ENCODE peak calls at places on chromosomes 11 and 22, in five cellular contexts. G is PC-3, U is tibial nerve, T is astrocyte of the cerebellum, N is aorta. Z is an unnamed sample.

GRCh38 chr11:22165799-22166548 is 26.9 kb upstream of the ANO5 start:
- DNase-seq in G (no peak), T (no peak), U (no peak), N (no peak), Z (no peak)

GRCh38 chr22:20115691-20116375 is at the start of gene RANBP1:
- DNase-seq in G (no peak), U (no peak), N (peak; percentile 75), T (no peak), Z (no peak)

GRCh38 chr11:69493931-69494821 is 12.7 kb downstream of the LINC01488 start:
- DNase-seq in T (no peak), N (peak; percentile 60), G (no peak), U (no peak), Z (no peak)

GRCh38 chr11:86627776-86628455 is 44.5 kb downstream of the ME3 start:
- DNase-seq in T (no peak), G (no peak), N (peak; percentile 86), U (no peak), Z (no peak)

GRCh38 chr11:45266693-45267451 is 19.3 kb downstream of the SYT13 start:
- DNase-seq in T (no peak), U (no peak), N (no peak), G (no peak), Z (no peak)

GRCh38 chr22:30640839-30641430 is 5.4 kb downstream of the SLC35E4 start:
- DNase-seq in G (no peak), T (no peak), U (no peak), N (no peak), Z (no peak)

GRCh38 chr22:35561796-35562526 is 21.3 kb downstream of the RASD2 start:
- DNase-seq in T (no peak), N (no peak), G (peak; percentile 31), U (no peak), Z (peak; percentile 43)

GRCh38 chr22:24506802-24507438 is 11.8 kb downstream of the UPB1 start:
- DNase-seq in N (no peak), T (no peak), G (peak; percentile 54), U (no peak), Z (no peak)

GRCh38 chr11:90874281-90874680 is 651.4 kb upstream of the CHORDC1 start:
- DNase-seq in N (no peak), T (no peak), U (no peak), G (peak; percentile 69), Z (no peak)

GRCh38 chr11:87740968-87741367 is 434.3 kb downstream of the RAB38 start:
- DNase-seq in G (no peak), N (no peak), U (no peak), T (no peak), Z (no peak)

GRCh38 chr11:117906710-117907109 is 22.5 kb downstream of the TMPRSS13 start:
- DNase-seq in G (no peak), T (no peak), U (no peak), N (no peak), Z (no peak)

GRCh38 chr11:42249956-42250355 is 790.5 kb upstream of the LRRC4C start:
- DNase-seq in N (no peak), U (no peak), G (no peak), T (no peak), Z (no peak)

GRCh38 chr22:27668828-27669797 is 132.4 kb downstream of the MN1 start:
- DNase-seq in U (no peak), T (no peak), N (no peak), G (peak; percentile 71), Z (peak; percentile 56)

GRCh38 chr11:13862845-13863392 is 99.6 kb upstream of the SPON1 start:
- DNase-seq in U (no peak), T (no peak), N (no peak), G (peak; percentile 24), Z (no peak)

GRCh38 chr11:34345991-34346480 is 11.8 kb downstream of the ABTB2 start:
- DNase-seq in N (peak; percentile 86), G (no peak), T (no peak), U (no peak), Z (peak; percentile 43)

GRCh38 chr22:28956506-28956905 is 73.1 kb downstream of the ZNRF3 start:
- DNase-seq in T (no peak), U (no peak), G (no peak), N (no peak), Z (no peak)

GRCh38 chr11:69035150-69035958 is 13.4 kb upstream of the TPCN2 start:
- DNase-seq in G (no peak), N (no peak), U (no peak), T (no peak), Z (no peak)

GRCh38 chr22:44128961-44129613 is 51.6 kb upstream of the PARVG start:
- DNase-seq in G (no peak), N (peak; percentile 64), T (no peak), U (no peak), Z (no peak)

GRCh38 chr22:24841261-24841660 is 35.2 kb downstream of the SGSM1 start:
- DNase-seq in N (no peak), G (no peak), U (no peak), T (no peak), Z (no peak)

GRCh38 chr11:119912214-119912613 is 183.2 kb upstream of the NECTIN1 start:
- DNase-seq in T (no peak), N (no peak), G (no peak), U (no peak), Z (no peak)

DNA sequence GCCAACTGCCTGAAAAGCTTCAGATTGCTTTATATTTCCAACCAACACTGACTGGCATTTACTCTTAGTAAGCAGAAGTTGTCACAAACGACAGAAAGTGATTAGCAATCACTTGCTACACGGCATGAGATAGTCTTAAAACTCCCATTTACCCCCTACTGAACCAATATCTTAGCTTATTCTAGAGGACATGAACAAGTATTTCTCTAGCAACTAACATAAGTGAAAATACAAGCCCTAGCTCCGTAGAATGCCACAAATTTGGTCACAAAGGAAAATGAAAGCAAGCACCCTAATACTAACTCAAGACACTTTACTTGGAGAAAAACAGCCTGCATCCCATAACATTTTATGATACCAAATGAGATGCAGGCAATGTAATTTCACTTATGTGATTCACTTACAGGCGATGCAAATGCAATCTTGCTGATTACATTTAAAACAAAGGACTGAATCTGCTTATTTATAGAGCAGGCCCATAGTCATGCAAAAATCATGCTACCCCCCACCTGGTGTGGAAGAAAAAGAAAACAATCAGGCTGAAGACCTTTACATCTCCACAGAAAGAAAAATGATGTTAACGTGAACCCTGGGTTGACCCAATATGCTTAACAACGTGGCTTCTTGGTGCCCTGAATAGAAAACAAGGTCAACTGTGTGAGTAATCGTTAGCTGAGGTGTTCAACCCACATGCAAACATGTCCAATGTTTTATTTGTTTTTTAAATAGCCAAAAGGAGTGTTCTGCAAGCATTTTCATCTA is 25.6 kb downstream of the MPPED2 start:
- DNase-seq in G (no peak), U (no peak), T (no peak), N (no peak), Z (no peak)
- H3K4me3 ChIP-seq in G (no peak overlapping the region), U (no peak overlapping the region), T (no peak overlapping the region), N (peak overlapping the region; percentile 58), Z (no peak overlapping the region)

DNA sequence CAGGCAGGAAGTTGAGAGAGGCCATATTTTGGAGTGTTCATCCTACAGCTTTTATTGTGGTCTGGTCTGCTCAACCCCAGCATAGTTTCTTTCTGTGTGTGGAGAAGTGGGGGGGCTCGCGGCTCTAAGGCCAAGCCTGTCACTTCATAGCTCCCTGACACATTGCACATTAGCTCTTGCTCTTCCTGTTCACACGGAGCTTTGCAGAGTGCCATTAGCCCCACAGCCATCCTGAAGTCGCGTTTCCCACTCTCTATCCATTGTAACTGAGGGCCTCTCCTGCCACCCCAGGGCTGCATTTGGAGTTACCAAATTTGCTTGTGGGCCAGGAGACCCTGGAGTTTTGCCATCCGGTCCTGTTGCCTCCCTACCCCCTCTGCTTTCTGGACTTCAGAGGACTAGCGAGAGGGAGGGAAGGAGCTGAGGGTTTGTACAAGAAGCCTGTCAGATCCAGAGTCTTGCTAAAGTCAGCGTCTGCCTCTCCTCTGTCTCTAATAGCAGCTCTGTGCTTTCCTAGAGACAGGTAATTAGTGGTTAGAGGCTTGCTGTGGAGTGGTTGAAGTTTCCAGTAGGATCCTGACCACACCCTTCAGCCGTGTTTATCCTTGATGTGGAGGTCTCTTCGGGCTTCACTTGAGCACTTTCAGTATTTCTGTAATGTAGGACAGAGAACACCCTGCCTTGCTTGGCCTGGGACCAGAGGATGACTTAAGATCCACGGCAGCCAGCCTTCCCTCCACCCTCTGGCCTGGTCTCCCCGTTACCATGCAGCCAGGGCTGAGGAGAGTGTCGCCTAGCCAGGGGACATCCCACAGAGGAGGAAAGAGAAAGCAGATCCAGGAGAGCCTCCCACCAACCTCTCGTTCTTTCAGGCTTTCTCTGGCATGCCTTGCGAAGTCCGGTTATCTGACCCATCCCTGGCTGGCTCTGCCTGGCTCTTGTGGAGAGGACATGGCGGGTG is 14.1 kb downstream of the DCPS start:
- DNase-seq in U (peak; percentile 83), N (peak; percentile 88), G (no peak), T (peak; percentile 88), Z (peak; percentile 66)
- H3K4me3 ChIP-seq in U (peak overlapping the region; percentile 4), N (no peak overlapping the region), G (no peak overlapping the region), T (peak overlapping the region; percentile 15), Z (peak overlapping the region; percentile 24)

DNA sequence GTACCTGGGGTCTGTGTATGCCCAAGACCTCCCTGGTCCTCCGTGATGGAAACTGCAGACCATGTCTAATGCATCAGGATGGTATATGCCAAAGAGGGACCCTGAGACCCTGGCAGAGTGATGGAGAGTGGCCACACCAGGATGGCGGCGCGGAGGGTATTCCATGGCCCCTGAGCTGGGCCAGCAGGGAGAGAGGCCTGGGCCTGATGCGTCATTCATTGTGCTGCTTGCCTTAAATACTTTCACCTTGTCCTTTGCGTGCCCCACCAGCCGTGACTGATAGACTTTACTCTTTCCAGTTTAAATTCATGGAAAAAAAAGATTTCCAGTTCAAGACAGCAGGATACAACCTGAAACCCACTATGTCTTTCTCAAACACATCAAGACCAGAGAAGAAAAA is 5.6 kb upstream of the NDUFV1 start:
- DNase-seq in N (no peak), G (no peak), U (no peak), T (no peak), Z (no peak)
- H3K4me3 ChIP-seq in N (no peak overlapping the region), G (no peak overlapping the region), U (no peak overlapping the region), T (no peak overlapping the region), Z (no peak overlapping the region)

GRCh38 chr22:46746192-46746591 is 8.1 kb upstream of the CERK start:
- DNase-seq in U (no peak), T (no peak), N (no peak), G (no peak), Z (no peak)

GRCh38 chr22:46746620-46747019 is 8.6 kb upstream of the CERK start:
- DNase-seq in T (no peak), G (no peak), N (no peak), U (no peak), Z (no peak)

GRCh38 chr22:46741974-46742519 is 4.0 kb upstream of the CERK start:
- DNase-seq in U (no peak), G (no peak), N (no peak), T (no peak), Z (no peak)

GRCh38 chr22:46742576-46743221 is 4.6 kb upstream of the CERK start:
- DNase-seq in N (no peak), U (no peak), G (peak; percentile 83), T (no peak), Z (no peak)

DNA sequence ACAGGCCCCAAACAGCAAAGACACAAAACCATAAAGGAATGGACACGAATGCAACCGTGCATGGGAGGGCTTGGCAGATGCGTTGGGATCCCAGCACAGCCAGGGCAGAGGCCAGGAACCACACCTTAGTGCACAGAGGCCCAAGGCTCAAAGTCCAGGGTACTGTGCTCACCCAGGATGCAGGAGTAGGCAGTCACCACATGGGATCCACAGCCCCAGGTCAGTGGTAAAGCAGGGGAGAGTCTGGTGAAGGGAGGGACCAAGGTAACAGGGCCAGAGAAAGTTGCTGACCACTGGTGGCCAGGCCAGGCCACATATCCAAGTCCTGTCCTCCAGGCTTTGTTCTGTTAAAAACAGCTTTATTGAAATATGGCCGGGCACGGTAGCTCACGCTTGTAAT is 6.5 kb upstream of the CERK start:
- DNase-seq in U (no peak), T (no peak), G (no peak), N (no peak), Z (no peak)
- H3K4me3 ChIP-seq in U (no peak overlapping the region), T (no peak overlapping the region), G (no peak overlapping the region), N (no peak overlapping the region), Z (no peak overlapping the region)

Z was measured in skeletal muscle cell.